ENCODE peak calls at places on chromosomes 12 and 14, in eight cellular contexts. One of them, this sample, is unnamed.

GRCh38 chr14:24670594-24670993 is 36.6 kb upstream of the GZMB start:
- DNase-seq in lung: no peak
- DNase-seq in CD8-positive, alpha-beta memory T cell: peak; percentile 23
- DNase-seq in brain microvascular endothelial cell: no peak
- DNase-seq in neural progenitor cell: no peak
- DNase-seq in fibroblast of lung: no peak
- DNase-seq in pancreas: no peak
- DNase-seq in hepatocyte: no peak
- DNase-seq in this sample: no peak

GRCh38 chr12:9634177-9634803 is 26.6 kb upstream of the KLRB1 start:
- DNase-seq in lung: peak; percentile 71
- DNase-seq in CD8-positive, alpha-beta memory T cell: peak; percentile 64
- DNase-seq in brain microvascular endothelial cell: peak; percentile 60
- DNase-seq in neural progenitor cell: peak; percentile 57
- DNase-seq in fibroblast of lung: peak; percentile 68
- DNase-seq in pancreas: no peak
- DNase-seq in hepatocyte: peak; percentile 64
- DNase-seq in this sample: peak; percentile 48

GRCh38 chr12:7666595-7666994 is 887 bp upstream of the APOBEC1 start:
- DNase-seq in lung: no peak
- DNase-seq in CD8-positive, alpha-beta memory T cell: no peak
- DNase-seq in brain microvascular endothelial cell: no peak
- DNase-seq in neural progenitor cell: no peak
- DNase-seq in fibroblast of lung: no peak
- DNase-seq in pancreas: no peak
- DNase-seq in hepatocyte: peak; percentile 68
- DNase-seq in this sample: no peak

GRCh38 chr14:24145700-24146621 is at the start of gene PSME2:
- DNase-seq in lung: no peak
- DNase-seq in CD8-positive, alpha-beta memory T cell: no peak
- DNase-seq in brain microvascular endothelial cell: no peak
- DNase-seq in neural progenitor cell: no peak
- DNase-seq in fibroblast of lung: no peak
- DNase-seq in pancreas: no peak
- DNase-seq in hepatocyte: no peak
- DNase-seq in this sample: peak; percentile 78

GRCh38 chr14:72888636-72889201 is 5.2 kb downstream of the DPF3 start:
- DNase-seq in lung: no peak
- DNase-seq in CD8-positive, alpha-beta memory T cell: no peak
- DNase-seq in brain microvascular endothelial cell: no peak
- DNase-seq in neural progenitor cell: no peak
- DNase-seq in fibroblast of lung: peak; percentile 62
- DNase-seq in pancreas: no peak
- DNase-seq in hepatocyte: no peak
- DNase-seq in this sample: no peak

GRCh38 chr14:60926002-60926401 is 54.9 kb downstream of the TRMT5 start:
- DNase-seq in lung: no peak
- DNase-seq in CD8-positive, alpha-beta memory T cell: no peak
- DNase-seq in brain microvascular endothelial cell: no peak
- DNase-seq in neural progenitor cell: no peak
- DNase-seq in fibroblast of lung: no peak
- DNase-seq in pancreas: no peak
- DNase-seq in hepatocyte: no peak
- DNase-seq in this sample: no peak

GRCh38 chr12:95413576-95413975 is 60.4 kb upstream of the METAP2 start:
- DNase-seq in lung: no peak
- DNase-seq in CD8-positive, alpha-beta memory T cell: no peak
- DNase-seq in brain microvascular endothelial cell: no peak
- DNase-seq in neural progenitor cell: no peak
- DNase-seq in fibroblast of lung: peak; percentile 29
- DNase-seq in pancreas: no peak
- DNase-seq in hepatocyte: no peak
- DNase-seq in this sample: no peak

GRCh38 chr14:58146399-58146798 is 5.6 kb downstream of the ARMH4 start:
- DNase-seq in lung: no peak
- DNase-seq in CD8-positive, alpha-beta memory T cell: no peak
- DNase-seq in brain microvascular endothelial cell: no peak
- DNase-seq in neural progenitor cell: no peak
- DNase-seq in fibroblast of lung: no peak
- DNase-seq in pancreas: no peak
- DNase-seq in hepatocyte: no peak
- DNase-seq in this sample: no peak

GRCh38 chr12:123490089-123490488 is 32.1 kb downstream of the SNRNP35 start:
- DNase-seq in lung: no peak
- DNase-seq in CD8-positive, alpha-beta memory T cell: no peak
- DNase-seq in brain microvascular endothelial cell: no peak
- DNase-seq in neural progenitor cell: no peak
- DNase-seq in fibroblast of lung: no peak
- DNase-seq in pancreas: no peak
- DNase-seq in hepatocyte: no peak
- DNase-seq in this sample: no peak

GRCh38 chr12:95624544-95624943 is 73.3 kb upstream of the USP44 start:
- DNase-seq in lung: no peak
- DNase-seq in CD8-positive, alpha-beta memory T cell: no peak
- DNase-seq in brain microvascular endothelial cell: peak; percentile 71
- DNase-seq in neural progenitor cell: peak; percentile 37
- DNase-seq in fibroblast of lung: no peak
- DNase-seq in pancreas: no peak
- DNase-seq in hepatocyte: no peak
- DNase-seq in this sample: peak; percentile 60

GRCh38 chr12:114692558-114693531 is 8.9 kb upstream of the TBX3 start:
- DNase-seq in lung: no peak
- DNase-seq in CD8-positive, alpha-beta memory T cell: no peak
- DNase-seq in brain microvascular endothelial cell: no peak
- DNase-seq in neural progenitor cell: peak; percentile 60
- DNase-seq in fibroblast of lung: peak; percentile 72
- DNase-seq in pancreas: no peak
- DNase-seq in hepatocyte: peak; percentile 80
- DNase-seq in this sample: no peak

GRCh38 chr14:32201816-32202467 is at the start of gene RNU6-7:
- DNase-seq in lung: no peak
- DNase-seq in CD8-positive, alpha-beta memory T cell: peak; percentile 41
- DNase-seq in brain microvascular endothelial cell: peak; percentile 20
- DNase-seq in neural progenitor cell: peak; percentile 66
- DNase-seq in fibroblast of lung: peak; percentile 64
- DNase-seq in pancreas: peak; percentile 24
- DNase-seq in hepatocyte: peak; percentile 43
- DNase-seq in this sample: peak; percentile 21

GRCh38 chr12:114360485-114360884 is 45.5 kb downstream of the TBX5 start:
- DNase-seq in lung: no peak
- DNase-seq in CD8-positive, alpha-beta memory T cell: no peak
- DNase-seq in brain microvascular endothelial cell: no peak
- DNase-seq in neural progenitor cell: no peak
- DNase-seq in fibroblast of lung: no peak
- DNase-seq in pancreas: no peak
- DNase-seq in hepatocyte: no peak
- DNase-seq in this sample: no peak

GRCh38 chr12:537772-538171 is 78.0 kb downstream of the B4GALNT3 start:
- DNase-seq in lung: no peak
- DNase-seq in CD8-positive, alpha-beta memory T cell: no peak
- DNase-seq in brain microvascular endothelial cell: no peak
- DNase-seq in neural progenitor cell: no peak
- DNase-seq in fibroblast of lung: no peak
- DNase-seq in pancreas: no peak
- DNase-seq in hepatocyte: peak; percentile 76
- DNase-seq in this sample: no peak

GRCh38 chr12:76551482-76551888 is 8.1 kb downstream of the OSBPL8 start:
- DNase-seq in lung: no peak
- DNase-seq in CD8-positive, alpha-beta memory T cell: no peak
- DNase-seq in brain microvascular endothelial cell: no peak
- DNase-seq in neural progenitor cell: no peak
- DNase-seq in fibroblast of lung: no peak
- DNase-seq in pancreas: no peak
- DNase-seq in hepatocyte: no peak
- DNase-seq in this sample: no peak

GRCh38 chr14:32594766-32595165 is 265.7 kb downstream of the AKAP6 start:
- DNase-seq in lung: no peak
- DNase-seq in CD8-positive, alpha-beta memory T cell: no peak
- DNase-seq in brain microvascular endothelial cell: peak; percentile 56
- DNase-seq in neural progenitor cell: no peak
- DNase-seq in fibroblast of lung: peak; percentile 36
- DNase-seq in pancreas: no peak
- DNase-seq in hepatocyte: no peak
- DNase-seq in this sample: no peak

GRCh38 chr12:76915381-76916169 is 36.8 kb upstream of the CSRP2 start:
- DNase-seq in lung: no peak
- DNase-seq in CD8-positive, alpha-beta memory T cell: no peak
- DNase-seq in brain microvascular endothelial cell: no peak
- DNase-seq in neural progenitor cell: no peak
- DNase-seq in fibroblast of lung: peak; percentile 39
- DNase-seq in pancreas: no peak
- DNase-seq in hepatocyte: no peak
- DNase-seq in this sample: no peak

DNA sequence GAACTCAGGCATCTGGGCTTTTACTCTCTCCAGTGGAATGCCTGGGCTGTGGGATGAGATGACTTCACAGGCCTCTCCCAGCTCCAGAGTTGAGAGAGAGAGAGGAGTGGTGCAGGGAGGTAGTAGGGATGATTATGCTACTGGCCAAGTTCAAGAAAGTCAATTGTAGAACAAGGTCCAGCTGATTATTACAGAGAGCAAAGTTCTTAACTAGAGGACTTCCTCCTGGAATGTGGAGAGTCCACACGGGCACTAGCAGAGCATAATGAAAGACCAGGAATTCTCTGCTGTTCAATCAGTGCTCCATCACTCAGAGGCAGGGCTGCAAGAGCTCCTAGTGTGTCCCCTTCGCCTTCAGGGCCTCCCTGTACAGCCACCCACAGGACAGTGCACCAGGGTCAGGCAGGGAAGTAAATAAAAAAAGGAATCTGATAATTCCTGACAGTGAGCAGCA is 651 bp upstream of the EMP1 start:
- DNase-seq in lung: no peak
- DNase-seq in CD8-positive, alpha-beta memory T cell: no peak
- DNase-seq in brain microvascular endothelial cell: no peak
- DNase-seq in neural progenitor cell: no peak
- DNase-seq in fibroblast of lung: peak; percentile 54
- DNase-seq in pancreas: no peak
- DNase-seq in hepatocyte: peak; percentile 76
- DNase-seq in this sample: peak; percentile 54
- H3K27ac ChIP-seq in lung: peak overlapping the region; percentile 56
- H3K27ac ChIP-seq in CD8-positive, alpha-beta memory T cell: no peak overlapping the region
- H3K27ac ChIP-seq in brain microvascular endothelial cell: peak overlapping the region; percentile 91
- H3K27ac ChIP-seq in neural progenitor cell: no peak overlapping the region
- H3K27ac ChIP-seq in fibroblast of lung: peak overlapping the region; percentile 88
- H3K27ac ChIP-seq in pancreas: no peak overlapping the region
- H3K27ac ChIP-seq in hepatocyte: peak overlapping the region; percentile 91
- H3K27ac ChIP-seq in this sample: peak overlapping the region; percentile 84

GRCh38 chr12:88416155-88416554 is 164.1 kb downstream of the KITLG start:
- DNase-seq in lung: no peak
- DNase-seq in CD8-positive, alpha-beta memory T cell: no peak
- DNase-seq in brain microvascular endothelial cell: no peak
- DNase-seq in neural progenitor cell: no peak
- DNase-seq in fibroblast of lung: no peak
- DNase-seq in pancreas: no peak
- DNase-seq in hepatocyte: no peak
- DNase-seq in this sample: no peak

GRCh38 chr12:88418856-88419497 is 161.3 kb downstream of the KITLG start:
- DNase-seq in lung: no peak
- DNase-seq in CD8-positive, alpha-beta memory T cell: no peak
- DNase-seq in brain microvascular endothelial cell: peak; percentile 78
- DNase-seq in neural progenitor cell: no peak
- DNase-seq in fibroblast of lung: peak; percentile 53
- DNase-seq in pancreas: no peak
- DNase-seq in hepatocyte: no peak
- DNase-seq in this sample: no peak

GRCh38 chr12:88417531-88417930 is 162.7 kb downstream of the KITLG start:
- DNase-seq in lung: no peak
- DNase-seq in CD8-positive, alpha-beta memory T cell: no peak
- DNase-seq in brain microvascular endothelial cell: no peak
- DNase-seq in neural progenitor cell: no peak
- DNase-seq in fibroblast of lung: no peak
- DNase-seq in pancreas: no peak
- DNase-seq in hepatocyte: no peak
- DNase-seq in this sample: no peak

GRCh38 chr12:88419794-88420193 is 160.5 kb downstream of the KITLG start:
- DNase-seq in lung: no peak
- DNase-seq in CD8-positive, alpha-beta memory T cell: no peak
- DNase-seq in brain microvascular endothelial cell: peak; percentile 34
- DNase-seq in neural progenitor cell: no peak
- DNase-seq in fibroblast of lung: no peak
- DNase-seq in pancreas: no peak
- DNase-seq in hepatocyte: no peak
- DNase-seq in this sample: no peak

DNA sequence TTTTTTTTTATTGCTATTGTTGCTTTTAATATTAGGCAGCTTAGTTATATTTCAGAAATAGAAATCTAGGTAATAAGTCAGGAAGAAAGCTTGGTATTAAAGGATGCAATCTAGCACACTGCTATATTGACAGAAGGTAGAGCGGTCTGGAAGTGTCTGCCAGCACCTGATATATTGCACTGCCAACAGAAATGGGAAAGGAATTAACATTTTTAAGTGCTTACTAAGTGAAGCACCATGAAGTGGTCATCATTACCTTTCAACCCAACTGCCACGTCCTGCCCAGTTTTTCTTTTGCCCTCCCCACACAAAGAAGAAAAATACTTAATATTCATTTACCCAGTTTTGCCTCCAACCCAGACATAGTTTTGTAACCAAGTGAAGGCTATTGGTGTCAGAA is 163.5 kb downstream of the KITLG start:
- DNase-seq in lung: no peak
- DNase-seq in CD8-positive, alpha-beta memory T cell: no peak
- DNase-seq in brain microvascular endothelial cell: no peak
- DNase-seq in neural progenitor cell: no peak
- DNase-seq in fibroblast of lung: no peak
- DNase-seq in pancreas: no peak
- DNase-seq in hepatocyte: no peak
- DNase-seq in this sample: no peak
- H3K4me3 ChIP-seq in lung: no peak overlapping the region
- H3K4me3 ChIP-seq in CD8-positive, alpha-beta memory T cell: no peak overlapping the region
- H3K4me3 ChIP-seq in brain microvascular endothelial cell: peak overlapping the region; percentile 41
- H3K4me3 ChIP-seq in neural progenitor cell: no peak overlapping the region
- H3K4me3 ChIP-seq in fibroblast of lung: peak overlapping the region; percentile 50
- H3K4me3 ChIP-seq in pancreas: no peak overlapping the region
- H3K4me3 ChIP-seq in hepatocyte: no peak overlapping the region
- H3K4me3 ChIP-seq in this sample: no peak overlapping the region

DNA sequence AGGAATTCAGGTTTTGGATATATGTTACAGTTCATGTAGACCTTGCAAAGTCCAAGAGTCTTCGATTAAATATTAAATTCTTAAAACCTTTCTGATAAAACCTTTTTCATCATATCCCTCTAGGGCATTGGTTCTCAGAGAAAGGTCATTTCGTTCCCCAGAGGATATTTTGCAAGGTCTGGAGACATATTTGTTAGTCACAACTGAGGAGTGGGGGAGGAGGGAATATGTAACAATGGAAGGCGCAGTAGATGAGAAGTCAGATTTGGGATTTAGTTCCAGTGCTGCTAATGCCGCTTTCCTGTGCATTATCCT is 5.3 kb downstream of the TMEM253 start:
- DNase-seq in lung: no peak
- DNase-seq in CD8-positive, alpha-beta memory T cell: no peak
- DNase-seq in brain microvascular endothelial cell: no peak
- DNase-seq in neural progenitor cell: no peak
- DNase-seq in fibroblast of lung: peak; percentile 47
- DNase-seq in pancreas: no peak
- DNase-seq in hepatocyte: no peak
- DNase-seq in this sample: no peak
- H3K27ac ChIP-seq in lung: no peak overlapping the region
- H3K27ac ChIP-seq in CD8-positive, alpha-beta memory T cell: no peak overlapping the region
- H3K27ac ChIP-seq in brain microvascular endothelial cell: peak overlapping the region; percentile 8
- H3K27ac ChIP-seq in neural progenitor cell: no peak overlapping the region
- H3K27ac ChIP-seq in fibroblast of lung: no peak overlapping the region
- H3K27ac ChIP-seq in pancreas: no peak overlapping the region
- H3K27ac ChIP-seq in hepatocyte: peak overlapping the region; percentile 99
- H3K27ac ChIP-seq in this sample: no peak overlapping the region

GRCh38 chr12:105523164-105524057 is 192.9 kb downstream of the C12orf75 start:
- DNase-seq in lung: peak; percentile 39
- DNase-seq in CD8-positive, alpha-beta memory T cell: no peak
- DNase-seq in brain microvascular endothelial cell: peak; percentile 86
- DNase-seq in neural progenitor cell: peak; percentile 63
- DNase-seq in fibroblast of lung: peak; percentile 89
- DNase-seq in pancreas: no peak
- DNase-seq in hepatocyte: peak; percentile 76
- DNase-seq in this sample: peak; percentile 93
- H3K4me3 ChIP-seq in lung: no peak overlapping the region
- H3K4me3 ChIP-seq in CD8-positive, alpha-beta memory T cell: no peak overlapping the region
- H3K4me3 ChIP-seq in brain microvascular endothelial cell: no peak overlapping the region
- H3K4me3 ChIP-seq in neural progenitor cell: no peak overlapping the region
- H3K4me3 ChIP-seq in fibroblast of lung: no peak overlapping the region
- H3K4me3 ChIP-seq in pancreas: no peak overlapping the region
- H3K4me3 ChIP-seq in hepatocyte: no peak overlapping the region
- H3K4me3 ChIP-seq in this sample: no peak overlapping the region

This sample was measured in SJSA1.